ENCODE peak calls at places on chromosome 12, in nine cellular contexts. One of them, this sample, is unnamed.

GRCh38 chr12:5432011-5432400 is at the start of gene NTF3:
- DNase-seq in HCT116: no peak
- DNase-seq in right lobe of liver: peak
- DNase-seq in mucosa of descending colon: no peak
- DNase-seq in uterus: no peak
- DNase-seq in psoas muscle: no peak
- DNase-seq in MCF 10A: no peak
- DNase-seq in AG10803: peak
- DNase-seq in right atrium auricular region: no peak
- DNase-seq in this sample: peak

GRCh38 chr12:3207174-3207573 is 130.0 kb downstream of the TSPAN9 start:
- DNase-seq in AG10803: no peak
- DNase-seq in right atrium auricular region: no peak
- DNase-seq in psoas muscle: no peak
- DNase-seq in right lobe of liver: no peak
- DNase-seq in HCT116: no peak
- DNase-seq in mucosa of descending colon: no peak
- DNase-seq in MCF 10A: no peak
- DNase-seq in uterus: no peak
- DNase-seq in this sample: no peak

GRCh38 chr12:34601689-34602088 is 579.4 kb downstream of the ALG10 start:
- DNase-seq in HCT116: no peak
- DNase-seq in MCF 10A: no peak
- DNase-seq in uterus: no peak
- DNase-seq in right lobe of liver: no peak
- DNase-seq in AG10803: no peak
- DNase-seq in mucosa of descending colon: peak
- DNase-seq in psoas muscle: no peak
- DNase-seq in right atrium auricular region: no peak
- DNase-seq in this sample: no peak

GRCh38 chr12:108576660-108577234 is 14.4 kb downstream of the ISCU start:
- DNase-seq in AG10803: no peak
- DNase-seq in right lobe of liver: no peak
- DNase-seq in HCT116: no peak
- DNase-seq in psoas muscle: no peak
- DNase-seq in mucosa of descending colon: no peak
- DNase-seq in uterus: peak
- DNase-seq in right atrium auricular region: no peak
- DNase-seq in MCF 10A: no peak
- DNase-seq in this sample: no peak

GRCh38 chr12:57803317-57803893 is 15.1 kb downstream of the AVIL start:
- DNase-seq in right lobe of liver: peak
- DNase-seq in AG10803: peak
- DNase-seq in HCT116: peak
- DNase-seq in uterus: no peak
- DNase-seq in mucosa of descending colon: no peak
- DNase-seq in right atrium auricular region: no peak
- DNase-seq in MCF 10A: peak
- DNase-seq in psoas muscle: no peak
- DNase-seq in this sample: no peak

GRCh38 chr12:57010627-57011224 is 4.4 kb upstream of the ZBTB39 start:
- DNase-seq in right atrium auricular region: no peak
- DNase-seq in right lobe of liver: no peak
- DNase-seq in mucosa of descending colon: no peak
- DNase-seq in MCF 10A: no peak
- DNase-seq in uterus: no peak
- DNase-seq in AG10803: no peak
- DNase-seq in HCT116: no peak
- DNase-seq in psoas muscle: no peak
- DNase-seq in this sample: no peak

GRCh38 chr12:6869049-6870021 is 2.0 kb downstream of the TPI1 start:
- DNase-seq in psoas muscle: peak
- DNase-seq in uterus: peak
- DNase-seq in AG10803: peak
- DNase-seq in right lobe of liver: peak
- DNase-seq in MCF 10A: peak
- DNase-seq in right atrium auricular region: peak
- DNase-seq in mucosa of descending colon: peak
- DNase-seq in HCT116: peak
- DNase-seq in this sample: no peak

GRCh38 chr12:101552277-101552676 is 42.5 kb upstream of the MYBPC1 start:
- DNase-seq in right atrium auricular region: peak
- DNase-seq in uterus: no peak
- DNase-seq in psoas muscle: peak
- DNase-seq in MCF 10A: peak
- DNase-seq in HCT116: no peak
- DNase-seq in right lobe of liver: no peak
- DNase-seq in AG10803: peak
- DNase-seq in mucosa of descending colon: no peak
- DNase-seq in this sample: no peak

GRCh38 chr12:47270782-47271664 is 191.3 kb upstream of the AMIGO2 start:
- DNase-seq in HCT116: peak
- DNase-seq in mucosa of descending colon: no peak
- DNase-seq in right atrium auricular region: no peak
- DNase-seq in uterus: no peak
- DNase-seq in AG10803: peak
- DNase-seq in MCF 10A: peak
- DNase-seq in psoas muscle: no peak
- DNase-seq in right lobe of liver: no peak
- DNase-seq in this sample: no peak

GRCh38 chr12:125296701-125297100 is 231.5 kb downstream of the AACS start:
- DNase-seq in AG10803: no peak
- DNase-seq in HCT116: no peak
- DNase-seq in right lobe of liver: no peak
- DNase-seq in psoas muscle: no peak
- DNase-seq in mucosa of descending colon: no peak
- DNase-seq in MCF 10A: no peak
- DNase-seq in uterus: no peak
- DNase-seq in right atrium auricular region: no peak
- DNase-seq in this sample: no peak

GRCh38 chr12:27460471-27460978 is 14.0 kb downstream of the SMCO2 start:
- DNase-seq in right lobe of liver: no peak
- DNase-seq in psoas muscle: no peak
- DNase-seq in right atrium auricular region: no peak
- DNase-seq in mucosa of descending colon: no peak
- DNase-seq in MCF 10A: peak
- DNase-seq in AG10803: no peak
- DNase-seq in uterus: no peak
- DNase-seq in HCT116: no peak
- DNase-seq in this sample: no peak

DNA sequence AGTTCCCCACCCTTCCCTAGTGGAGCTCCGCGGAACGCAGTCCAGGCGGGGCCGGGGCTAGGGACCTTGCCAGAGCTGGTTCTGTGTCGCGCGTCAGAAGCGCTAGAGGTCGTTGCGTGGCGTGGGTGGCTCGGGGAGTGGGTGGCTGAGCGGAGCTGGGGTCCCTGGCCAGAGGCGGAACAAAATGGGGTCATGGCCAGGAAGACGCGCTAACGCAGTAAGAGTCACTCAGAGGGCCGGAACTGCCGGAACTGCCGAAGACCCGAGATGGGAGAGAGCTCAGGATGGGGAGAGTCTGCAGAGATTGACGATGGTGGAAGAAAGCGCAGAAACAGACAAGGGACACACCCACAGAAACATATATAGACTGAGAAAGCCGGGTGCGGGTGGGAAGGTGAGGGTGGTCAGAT is 4.8 kb downstream of the DGKA start:
- DNase-seq in HCT116: no peak
- DNase-seq in psoas muscle: peak
- DNase-seq in right atrium auricular region: no peak
- DNase-seq in right lobe of liver: no peak
- DNase-seq in uterus: no peak
- DNase-seq in mucosa of descending colon: peak
- DNase-seq in MCF 10A: no peak
- DNase-seq in AG10803: no peak
- DNase-seq in this sample: no peak
- TF ChIP-seq CTCF in HCT116: no peak
- TF ChIP-seq CTCF in psoas muscle: no peak
- TF ChIP-seq CTCF in right atrium auricular region: no peak
- TF ChIP-seq CTCF in right lobe of liver: no peak
- TF ChIP-seq CTCF in uterus: no peak
- TF ChIP-seq CTCF in mucosa of descending colon: no peak
- TF ChIP-seq CTCF in MCF 10A: no peak
- TF ChIP-seq CTCF in AG10803: no peak
- TF ChIP-seq CTCF in this sample: no peak

GRCh38 chr12:104960464-104960863 is 2.4 kb upstream of the SLC41A2 start:
- DNase-seq in psoas muscle: no peak
- DNase-seq in HCT116: no peak
- DNase-seq in MCF 10A: no peak
- DNase-seq in right lobe of liver: no peak
- DNase-seq in mucosa of descending colon: no peak
- DNase-seq in uterus: no peak
- DNase-seq in right atrium auricular region: no peak
- DNase-seq in AG10803: no peak
- DNase-seq in this sample: no peak

GRCh38 chr12:104957388-104958008 is 592 bp downstream of the SLC41A2 start:
- DNase-seq in psoas muscle: peak
- DNase-seq in HCT116: no peak
- DNase-seq in mucosa of descending colon: peak
- DNase-seq in AG10803: no peak
- DNase-seq in right lobe of liver: no peak
- DNase-seq in uterus: no peak
- DNase-seq in right atrium auricular region: no peak
- DNase-seq in MCF 10A: peak
- DNase-seq in this sample: no peak

GRCh38 chr12:104958946-104959841 is 1.1 kb upstream of the SLC41A2 start:
- DNase-seq in right lobe of liver: no peak
- DNase-seq in uterus: no peak
- DNase-seq in mucosa of descending colon: no peak
- DNase-seq in psoas muscle: no peak
- DNase-seq in MCF 10A: peak
- DNase-seq in HCT116: no peak
- DNase-seq in right atrium auricular region: no peak
- DNase-seq in AG10803: peak
- DNase-seq in this sample: no peak

GRCh38 chr12:104956870-104957301 is 1.2 kb downstream of the SLC41A2 start:
- DNase-seq in HCT116: no peak
- DNase-seq in right lobe of liver: no peak
- DNase-seq in mucosa of descending colon: no peak
- DNase-seq in MCF 10A: no peak
- DNase-seq in psoas muscle: no peak
- DNase-seq in AG10803: no peak
- DNase-seq in right atrium auricular region: no peak
- DNase-seq in uterus: no peak
- DNase-seq in this sample: peak

GRCh38 chr12:104958009-104958945 is at the start of gene SLC41A2:
- DNase-seq in right lobe of liver: peak
- DNase-seq in MCF 10A: peak
- DNase-seq in psoas muscle: peak
- DNase-seq in HCT116: peak
- DNase-seq in mucosa of descending colon: peak
- DNase-seq in AG10803: peak
- DNase-seq in right atrium auricular region: peak
- DNase-seq in uterus: peak
- DNase-seq in this sample: no peak
- TF ChIP-seq CTCF in right lobe of liver: peak
- TF ChIP-seq CTCF in MCF 10A: peak
- TF ChIP-seq CTCF in psoas muscle: peak
- TF ChIP-seq CTCF in HCT116: peak
- TF ChIP-seq CTCF in mucosa of descending colon: peak
- TF ChIP-seq CTCF in AG10803: no peak
- TF ChIP-seq CTCF in right atrium auricular region: peak
- TF ChIP-seq CTCF in uterus: no peak
- TF ChIP-seq CTCF in this sample: peak

DNA sequence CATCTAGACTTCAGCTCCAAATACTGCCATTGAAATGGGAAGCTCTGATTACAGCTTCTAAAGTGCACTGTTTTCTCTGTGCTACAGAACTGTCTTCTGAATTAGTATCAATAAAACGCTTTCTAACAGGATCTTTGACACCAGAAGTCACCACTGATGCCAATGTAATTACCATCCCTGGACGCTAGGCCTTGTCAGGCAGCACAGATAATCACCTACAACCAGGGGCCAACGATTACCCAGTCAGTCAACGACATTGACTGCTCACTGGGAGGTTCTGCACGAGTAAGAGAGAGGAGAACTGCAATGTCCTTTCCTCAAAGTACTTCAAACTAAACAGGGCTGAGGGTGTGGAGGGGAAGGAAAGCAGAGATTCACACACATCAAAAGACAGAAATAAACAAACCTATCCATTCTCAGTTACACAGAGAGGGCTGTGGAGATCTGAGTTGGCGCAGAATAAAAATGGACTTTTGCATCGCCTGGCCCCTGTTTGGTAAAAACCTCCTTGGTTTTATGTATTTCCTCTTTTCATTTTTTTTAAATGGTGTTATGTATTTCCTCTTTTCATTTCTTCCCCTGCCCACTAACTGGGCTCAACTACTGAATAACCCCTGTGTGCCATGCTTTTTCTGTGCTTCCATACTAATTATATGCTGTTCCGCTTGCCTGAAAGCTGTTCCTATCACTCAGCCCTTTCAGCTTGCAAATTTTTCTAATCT is 492.2 kb downstream of the APAF1 start:
- DNase-seq in psoas muscle: no peak
- DNase-seq in right atrium auricular region: no peak
- DNase-seq in right lobe of liver: no peak
- DNase-seq in AG10803: no peak
- DNase-seq in uterus: no peak
- DNase-seq in mucosa of descending colon: no peak
- DNase-seq in HCT116: no peak
- DNase-seq in MCF 10A: no peak
- DNase-seq in this sample: no peak
- TF ChIP-seq CTCF in psoas muscle: no peak
- TF ChIP-seq CTCF in right atrium auricular region: no peak
- TF ChIP-seq CTCF in right lobe of liver: no peak
- TF ChIP-seq CTCF in AG10803: no peak
- TF ChIP-seq CTCF in uterus: no peak
- TF ChIP-seq CTCF in mucosa of descending colon: no peak
- TF ChIP-seq CTCF in HCT116: peak
- TF ChIP-seq CTCF in MCF 10A: no peak
- TF ChIP-seq CTCF in this sample: no peak

GRCh38 chr12:121630791-121631190 is 4.5 kb downstream of the ORAI1 start:
- DNase-seq in HCT116: no peak
- DNase-seq in right lobe of liver: no peak
- DNase-seq in MCF 10A: no peak
- DNase-seq in right atrium auricular region: no peak
- DNase-seq in mucosa of descending colon: no peak
- DNase-seq in AG10803: no peak
- DNase-seq in psoas muscle: no peak
- DNase-seq in uterus: no peak
- DNase-seq in this sample: no peak

GRCh38 chr12:121626853-121627623 is 708 bp downstream of the ORAI1 start:
- DNase-seq in MCF 10A: peak
- DNase-seq in HCT116: no peak
- DNase-seq in right atrium auricular region: peak
- DNase-seq in psoas muscle: peak
- DNase-seq in AG10803: peak
- DNase-seq in uterus: peak
- DNase-seq in right lobe of liver: peak
- DNase-seq in mucosa of descending colon: peak
- DNase-seq in this sample: no peak

GRCh38 chr12:121628536-121628935 is 2.2 kb downstream of the ORAI1 start:
- DNase-seq in right atrium auricular region: no peak
- DNase-seq in psoas muscle: no peak
- DNase-seq in HCT116: no peak
- DNase-seq in AG10803: no peak
- DNase-seq in uterus: no peak
- DNase-seq in MCF 10A: no peak
- DNase-seq in right lobe of liver: no peak
- DNase-seq in mucosa of descending colon: no peak
- DNase-seq in this sample: no peak

GRCh38 chr12:121628037-121628436 is 1.7 kb downstream of the ORAI1 start:
- DNase-seq in right lobe of liver: no peak
- DNase-seq in HCT116: no peak
- DNase-seq in AG10803: no peak
- DNase-seq in psoas muscle: no peak
- DNase-seq in mucosa of descending colon: no peak
- DNase-seq in right atrium auricular region: no peak
- DNase-seq in MCF 10A: no peak
- DNase-seq in uterus: no peak
- DNase-seq in this sample: no peak

GRCh38 chr12:121626087-121626852 is at the start of gene ORAI1:
- DNase-seq in MCF 10A: peak
- DNase-seq in HCT116: peak
- DNase-seq in AG10803: peak
- DNase-seq in right atrium auricular region: peak
- DNase-seq in psoas muscle: peak
- DNase-seq in right lobe of liver: peak
- DNase-seq in uterus: peak
- DNase-seq in mucosa of descending colon: peak
- DNase-seq in this sample: peak
- TF ChIP-seq CTCF in MCF 10A: no peak
- TF ChIP-seq CTCF in HCT116: no peak
- TF ChIP-seq CTCF in AG10803: no peak
- TF ChIP-seq CTCF in right atrium auricular region: no peak
- TF ChIP-seq CTCF in psoas muscle: peak
- TF ChIP-seq CTCF in right lobe of liver: peak
- TF ChIP-seq CTCF in uterus: no peak
- TF ChIP-seq CTCF in mucosa of descending colon: peak
- TF ChIP-seq CTCF in this sample: peak